ENCODE peak calls at places on chromosomes 12 and 14, in nine cellular contexts. One of them, this sample, is unnamed.

GRCh38 chr14:93008381-93008780 is 85.4 kb downstream of the CHGA start:
- DNase-seq in skeletal muscle cell: peak
- DNase-seq in heart right ventricle: peak
- DNase-seq in fibroblast of villous mesenchyme: peak
- DNase-seq in body of pancreas: no peak
- DNase-seq in T-cell: no peak
- DNase-seq in GM04504: no peak
- DNase-seq in H9: no peak
- DNase-seq in heart left ventricle: no peak
- DNase-seq in this sample: no peak

GRCh38 chr14:91241848-91242247 is 2.7 kb downstream of the GPR68 start:
- DNase-seq in skeletal muscle cell: no peak
- DNase-seq in heart right ventricle: no peak
- DNase-seq in fibroblast of villous mesenchyme: no peak
- DNase-seq in body of pancreas: peak
- DNase-seq in T-cell: no peak
- DNase-seq in GM04504: no peak
- DNase-seq in H9: no peak
- DNase-seq in heart left ventricle: no peak
- DNase-seq in this sample: no peak

GRCh38 chr14:36659822-36660735 is 1.6 kb upstream of the PAX9 start:
- DNase-seq in skeletal muscle cell: no peak
- DNase-seq in heart right ventricle: no peak
- DNase-seq in fibroblast of villous mesenchyme: no peak
- DNase-seq in body of pancreas: no peak
- DNase-seq in T-cell: no peak
- DNase-seq in GM04504: no peak
- DNase-seq in H9: no peak
- DNase-seq in heart left ventricle: no peak
- DNase-seq in this sample: no peak

GRCh38 chr14:91103116-91103515 is 10.8 kb upstream of the DGLUCY start:
- DNase-seq in skeletal muscle cell: no peak
- DNase-seq in heart right ventricle: no peak
- DNase-seq in fibroblast of villous mesenchyme: no peak
- DNase-seq in body of pancreas: no peak
- DNase-seq in T-cell: no peak
- DNase-seq in GM04504: no peak
- DNase-seq in H9: no peak
- DNase-seq in heart left ventricle: no peak
- DNase-seq in this sample: no peak

GRCh38 chr14:106044515-106044914 is 518.1 kb downstream of the TMEM121 start:
- DNase-seq in skeletal muscle cell: no peak
- DNase-seq in heart right ventricle: no peak
- DNase-seq in fibroblast of villous mesenchyme: no peak
- DNase-seq in body of pancreas: no peak
- DNase-seq in T-cell: no peak
- DNase-seq in GM04504: no peak
- DNase-seq in H9: no peak
- DNase-seq in heart left ventricle: no peak
- DNase-seq in this sample: no peak

GRCh38 chr14:36866867-36867266 is 205.2 kb downstream of the PAX9 start:
- DNase-seq in skeletal muscle cell: no peak
- DNase-seq in heart right ventricle: no peak
- DNase-seq in fibroblast of villous mesenchyme: no peak
- DNase-seq in body of pancreas: no peak
- DNase-seq in T-cell: no peak
- DNase-seq in GM04504: no peak
- DNase-seq in H9: no peak
- DNase-seq in heart left ventricle: no peak
- DNase-seq in this sample: no peak

GRCh38 chr12:101696477-101697196 is 803 bp upstream of the CHPT1 start:
- DNase-seq in skeletal muscle cell: no peak
- DNase-seq in heart right ventricle: peak
- DNase-seq in fibroblast of villous mesenchyme: peak
- DNase-seq in body of pancreas: peak
- DNase-seq in T-cell: no peak
- DNase-seq in GM04504: no peak
- DNase-seq in H9: no peak
- DNase-seq in heart left ventricle: peak
- DNase-seq in this sample: peak

GRCh38 chr12:96352161-96352835 is 47.9 kb downstream of the CDK17 start:
- DNase-seq in skeletal muscle cell: no peak
- DNase-seq in heart right ventricle: no peak
- DNase-seq in fibroblast of villous mesenchyme: no peak
- DNase-seq in body of pancreas: no peak
- DNase-seq in T-cell: no peak
- DNase-seq in GM04504: no peak
- DNase-seq in H9: no peak
- DNase-seq in heart left ventricle: no peak
- DNase-seq in this sample: no peak

GRCh38 chr12:89239534-89239933 is 112.8 kb downstream of the DUSP6 start:
- DNase-seq in skeletal muscle cell: no peak
- DNase-seq in heart right ventricle: no peak
- DNase-seq in fibroblast of villous mesenchyme: no peak
- DNase-seq in body of pancreas: no peak
- DNase-seq in T-cell: no peak
- DNase-seq in GM04504: no peak
- DNase-seq in H9: no peak
- DNase-seq in heart left ventricle: no peak
- DNase-seq in this sample: no peak

GRCh38 chr12:62631531-62632520 is 165.2 kb downstream of the MON2 start:
- DNase-seq in skeletal muscle cell: peak
- DNase-seq in heart right ventricle: peak
- DNase-seq in fibroblast of villous mesenchyme: peak
- DNase-seq in body of pancreas: peak
- DNase-seq in T-cell: no peak
- DNase-seq in GM04504: peak
- DNase-seq in H9: peak
- DNase-seq in heart left ventricle: peak
- DNase-seq in this sample: peak